ENCODE peak calls at places on chromosomes 11 and 22, in ten cellular contexts. G is psoas muscle, W is neural progenitor cell, H is AG10803, S is IMR-90, K is lung, E is astrocyte of the cerebellum, Z is Caco-2, U is brain microvascular endothelial cell, I is astrocyte of the spinal cord. V is an unnamed sample.

GRCh38 chr11:1389932-1390587 is at the start of gene BRSK2:
- DNase-seq in G (peak; percentile 17), W (no peak), H (no peak), S (no peak), K (no peak), E (no peak), Z (no peak), U (no peak), I (no peak), V (no peak)

GRCh38 chr11:34250732-34251639 is 106.8 kb downstream of the ABTB2 start:
- DNase-seq in G (peak; percentile 73), W (peak; percentile 56), H (peak; percentile 23), S (peak; percentile 7), K (no peak), E (no peak), Z (no peak), U (peak; percentile 29), I (no peak), V (peak; percentile 44)

GRCh38 chr11:48019230-48019584 is 38.8 kb downstream of the PTPRJ start:
- DNase-seq in G (no peak), W (peak; percentile 70), H (no peak), S (no peak), K (no peak), E (no peak), Z (no peak), U (no peak), I (no peak), V (no peak)

GRCh38 chr11:44609783-44610155 is 44.3 kb downstream of the CD82 start:
- DNase-seq in G (no peak), W (no peak), H (no peak), S (no peak), K (no peak), E (no peak), Z (no peak), U (no peak), I (no peak), V (no peak)

GRCh38 chr11:68099474-68100405 is 21.4 kb downstream of the CHKA start:
- DNase-seq in G (no peak), W (no peak), H (no peak), S (no peak), K (peak; percentile 69), E (peak; percentile 84), Z (peak; percentile 65), U (no peak), I (peak; percentile 82), V (peak; percentile 52)

GRCh38 chr11:67120881-67121710 is 2.0 kb downstream of the KDM2A start:
- DNase-seq in G (no peak), W (no peak), H (peak; percentile 34), S (peak; percentile 45), K (peak; percentile 41), E (no peak), Z (peak; percentile 27), U (peak; percentile 20), I (peak; percentile 42), V (peak; percentile 33)

GRCh38 chr11:27902981-27903624 is 202.8 kb upstream of the BDNF start:
- DNase-seq in G (no peak), W (no peak), H (peak; percentile 78), S (peak; percentile 73), K (no peak), E (no peak), Z (no peak), U (peak; percentile 44), I (peak; percentile 63), V (peak; percentile 76)

GRCh38 chr11:45180158-45180887 is 33.9 kb downstream of the PRDM11 start:
- DNase-seq in G (peak; percentile 68), W (peak; percentile 81), H (no peak), S (no peak), K (peak; percentile 48), E (no peak), Z (peak; percentile 68), U (no peak), I (no peak), V (no peak)

GRCh38 chr22:50282361-50283144 is 12.4 kb upstream of the MAPK11 start:
- DNase-seq in G (no peak), W (no peak), H (peak; percentile 68), S (peak; percentile 77), K (peak; percentile 87), E (peak; percentile 45), Z (peak; percentile 85), U (peak; percentile 66), I (peak; percentile 68), V (peak; percentile 58)

GRCh38 chr22:50298937-50299656 is 8.3 kb downstream of the PLXNB2 start:
- DNase-seq in G (no peak), W (peak; percentile 56), H (peak; percentile 33), S (peak; percentile 11), K (no peak), E (no peak), Z (no peak), U (no peak), I (no peak), V (no peak)

GRCh38 chr11:28966951-28967350 is 858.8 kb downstream of the METTL15 start:
- DNase-seq in G (no peak), W (no peak), H (no peak), S (peak; percentile 55), K (no peak), E (no peak), Z (no peak), U (no peak), I (peak; percentile 35), V (peak; percentile 47)

GRCh38 chr22:31814942-31815341 is 61.1 kb downstream of the DEPDC5 start:
- DNase-seq in G (no peak), W (no peak), H (no peak), S (no peak), K (no peak), E (no peak), Z (no peak), U (no peak), I (no peak), V (no peak)

GRCh38 chr22:47154621-47155081 is 392.2 kb downstream of the TBC1D22A start:
- DNase-seq in G (peak; percentile 52), W (no peak), H (peak; percentile 73), S (peak; percentile 82), K (no peak), E (peak; percentile 64), Z (no peak), U (no peak), I (peak; percentile 73), V (peak; percentile 53)

GRCh38 chr11:73950869-73951710 is at the start of gene DNAJB13:
- DNase-seq in G (no peak), W (peak; percentile 85), H (peak; percentile 25), S (peak; percentile 60), K (peak; percentile 54), E (no peak), Z (peak; percentile 73), U (peak; percentile 56), I (peak; percentile 36), V (peak; percentile 50)

GRCh38 chr11:10139656-10140055 is 154.4 kb downstream of the SBF2 start:
- DNase-seq in G (no peak), W (no peak), H (peak; percentile 95), S (peak; percentile 68), K (no peak), E (peak; percentile 63), Z (no peak), U (peak; percentile 79), I (peak; percentile 67), V (peak; percentile 86)

GRCh38 chr22:28103596-28103995 is 184.5 kb upstream of the PITPNB start:
- DNase-seq in G (no peak), W (no peak), H (peak; percentile 33), S (no peak), K (no peak), E (no peak), Z (no peak), U (no peak), I (no peak), V (peak; percentile 41)
- H3K4me3 ChIP-seq in G (no peak overlapping the region), W (no peak overlapping the region), H (no peak overlapping the region), S (no peak overlapping the region), K (no peak overlapping the region), E (no peak overlapping the region), Z (no peak overlapping the region), U (no peak overlapping the region), I (no peak overlapping the region), V (no peak overlapping the region)

GRCh38 chr11:129885381-129885780 is 10.0 kb downstream of the NFRKB start:
- DNase-seq in G (no peak), W (no peak), H (no peak), S (no peak), K (no peak), E (no peak), Z (no peak), U (no peak), I (no peak), V (no peak)

GRCh38 chr11:129884581-129884980 is 10.8 kb downstream of the NFRKB start:
- DNase-seq in G (no peak), W (no peak), H (no peak), S (no peak), K (no peak), E (no peak), Z (no peak), U (no peak), I (no peak), V (no peak)

GRCh38 chr11:129880311-129880710 is 15.1 kb downstream of the NFRKB start:
- DNase-seq in G (no peak), W (no peak), H (no peak), S (no peak), K (no peak), E (no peak), Z (no peak), U (no peak), I (no peak), V (no peak)

DNA sequence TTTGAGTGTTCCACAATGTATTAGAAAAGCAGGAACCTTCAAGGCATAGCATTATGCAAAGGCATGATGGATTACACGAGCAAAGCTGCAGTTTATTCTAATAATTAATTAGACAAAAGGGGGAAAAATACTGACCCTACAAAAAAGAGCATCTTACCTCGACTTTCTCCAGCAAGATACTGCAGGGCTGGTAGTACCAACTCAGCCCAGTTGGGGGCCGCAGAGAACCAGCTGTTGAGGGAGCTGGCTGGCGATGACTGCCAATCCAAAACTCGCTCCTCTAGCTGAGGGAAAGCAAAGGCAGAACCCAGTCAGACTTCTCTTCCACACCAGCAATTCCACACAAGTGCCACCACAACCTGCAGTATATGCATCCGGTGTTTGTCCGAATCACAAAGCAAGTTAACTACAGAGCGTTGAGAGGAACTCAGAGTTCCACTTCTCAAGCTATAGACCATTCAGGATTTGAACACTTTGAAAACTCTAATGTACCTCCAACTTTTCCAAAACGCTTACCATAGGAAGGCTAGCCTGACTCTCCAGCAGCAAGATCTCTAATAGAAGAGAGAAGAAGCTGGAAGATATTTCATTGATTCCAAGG is 13.7 kb downstream of the NFRKB start:
- DNase-seq in G (no peak), W (peak; percentile 56), H (peak; percentile 17), S (peak; percentile 21), K (no peak), E (no peak), Z (peak; percentile 72), U (peak; percentile 20), I (peak; percentile 10), V (peak; percentile 37)
- TF ChIP-seq CTCF in G (peak; percentile 32), W (peak; percentile 58), H (peak; percentile 60), S (peak; percentile 42), K (no peak), E (peak; percentile 72), Z (peak; percentile 96), U (peak; percentile 81), I (peak; percentile 65), V (peak; percentile 77)

GRCh38 chr11:64449381-64450167 is 90.6 kb downstream of the RPS6KA4 start:
- DNase-seq in G (peak; percentile 43), W (peak; percentile 89), H (peak; percentile 23), S (peak; percentile 25), K (peak; percentile 63), E (no peak), Z (peak; percentile 90), U (peak; percentile 58), I (peak; percentile 22), V (peak; percentile 61)
- H3K4me3 ChIP-seq in G (peak overlapping the region; percentile 57), W (peak overlapping the region; percentile 38), H (no peak overlapping the region), S (no peak overlapping the region), K (no peak overlapping the region), E (no peak overlapping the region), Z (peak overlapping the region; percentile 53), U (no peak overlapping the region), I (no peak overlapping the region), V (no peak overlapping the region)

GRCh38 chr22:20110359-20110985 is 5.4 kb upstream of the RANBP1 start:
- DNase-seq in G (peak; percentile 8), W (no peak), H (no peak), S (no peak), K (no peak), E (no peak), Z (no peak), U (no peak), I (no peak), V (no peak)
- TF ChIP-seq CTCF in G (no peak), W (no peak), H (no peak), S (no peak), K (no peak), E (no peak), Z (no peak), U (no peak), I (no peak), V (no peak)

V was measured in cardiac fibroblast.